ENCODE peak calls at places on chromosomes 16 and 17, in five cellular contexts. X is neural progenitor cell, A is cardiac fibroblast, I is mammary epithelial cell, B is esophagus squamous epithelium. E is an unnamed sample.
A peak's percentile ranks its signal among the peaks of the same experiment; 100 is the strongest.

GRCh38 chr17:7579839-7580630 is 597 bp downstream of the CD68 start:
- DNase-seq in B (no peak), I (no peak), X (no peak), A (no peak), E (no peak)

GRCh38 chr16:79651363-79651762 is 50.8 kb upstream of the MAF start:
- DNase-seq in X (no peak), I (peak; percentile 94), B (no peak), A (peak; percentile 75), E (peak; percentile 83)

GRCh38 chr16:55471448-55472097 is 7.4 kb upstream of the MMP2 start:
- DNase-seq in A (peak; percentile 89), B (no peak), X (no peak), I (peak; percentile 77), E (peak; percentile 86)

GRCh38 chr16:49019081-49019633 is 262.5 kb downstream of the CBLN1 start:
- DNase-seq in I (no peak), X (peak; percentile 67), A (no peak), B (no peak), E (peak; percentile 61)

GRCh38 chr17:60077672-60078519 is 825 bp downstream of the HEATR6 start:
- DNase-seq in A (peak; percentile 50), B (no peak), I (no peak), X (peak; percentile 10), E (peak; percentile 43)

GRCh38 chr16:1361685-1362360 is 10.1 kb downstream of the GNPTG start:
- DNase-seq in B (no peak), A (no peak), I (no peak), X (no peak), E (no peak)

GRCh38 chr17:6020376-6021010 is 49.7 kb upstream of the WSCD1 start:
- DNase-seq in B (no peak), I (no peak), X (no peak), A (no peak), E (no peak)

GRCh38 chr16:53899471-53899870 is 195.5 kb downstream of the FTO start:
- DNase-seq in A (peak; percentile 40), X (no peak), I (no peak), B (no peak), E (no peak)

GRCh38 chr17:3904486-3904885 is 11.6 kb upstream of the CAMKK1 start:
- DNase-seq in A (no peak), B (no peak), X (no peak), I (no peak), E (no peak)

GRCh38 chr16:14284930-14285541 is 213.9 kb downstream of the MRTFB start:
- DNase-seq in A (peak; percentile 82), B (no peak), I (no peak), X (peak; percentile 86), E (peak; percentile 79)

GRCh38 chr17:40097931-40098845 is 2.2 kb downstream of the NR1D1 start:
- DNase-seq in I (peak; percentile 81), B (no peak), X (no peak), A (peak; percentile 69), E (no peak)

GRCh38 chr17:6752068-6752909 is 3.6 kb upstream of the XAF1 start:
- DNase-seq in X (no peak), I (peak; percentile 96), A (peak; percentile 100), B (no peak), E (peak; percentile 98)

GRCh38 chr17:80191720-80192265 is 22.0 kb downstream of the CARD14 start:
- DNase-seq in A (no peak), X (no peak), B (no peak), I (no peak), E (no peak)

GRCh38 chr17:50014471-50015088 is 19.6 kb upstream of the DLX3 start:
- DNase-seq in B (no peak), X (no peak), A (no peak), I (no peak), E (no peak)

GRCh38 chr17:50868594-50868993 is 2.4 kb upstream of the TOB1 start:
- DNase-seq in I (no peak), B (no peak), X (no peak), A (no peak), E (no peak)

GRCh38 chr16:53744449-53744848 is 40.5 kb downstream of the FTO start:
- DNase-seq in I (no peak), B (no peak), A (no peak), X (no peak), E (no peak)

GRCh38 chr17:72706396-72706981 is 386.0 kb downstream of the SLC39A11 start:
- DNase-seq in X (peak; percentile 24), B (no peak), A (no peak), I (no peak), E (no peak)

GRCh38 chr17:7956208-7956965 is 24.4 kb downstream of the CNTROB start:
- DNase-seq in B (no peak), I (no peak), A (peak; percentile 28), X (no peak), E (no peak)

GRCh38 chr16:1426734-1427451 is 4.0 kb upstream of the PERCC1 start:
- DNase-seq in X (no peak), B (no peak), A (no peak), I (no peak), E (no peak)

GRCh38 chr16:70735141-70735979 is 49.5 kb upstream of the MTSS2 start:
- DNase-seq in A (peak; percentile 52), X (peak; percentile 53), I (no peak), B (no peak), E (peak; percentile 72)

GRCh38 chr17:39652635-39653315 is 12.4 kb upstream of the TCAP start:
- DNase-seq in I (no peak), A (no peak), B (no peak), X (peak; percentile 85), E (no peak)

GRCh38 chr17:17987901-17988300 is 15.2 kb downstream of the DRC3 start:
- DNase-seq in A (no peak), I (no peak), X (no peak), B (no peak), E (no peak)

GRCh38 chr16:67284699-67285646 is 5.6 kb downstream of the PLEKHG4 start:
- DNase-seq in A (peak; percentile 42), B (no peak), X (peak; percentile 82), I (peak; percentile 59), E (peak; percentile 32)

GRCh38 chr17:10724546-10725195 is 5.2 kb downstream of the TMEM220 start:
- DNase-seq in I (no peak), A (no peak), B (no peak), X (no peak), E (no peak)

GRCh38 chr17:9878791-9879525 is 26.1 kb downstream of the RCVRN start:
- DNase-seq in X (no peak), A (no peak), B (no peak), I (no peak), E (peak; percentile 69)

GRCh38 chr16:1152651-1153259 is at the start of gene CACNA1H:
- DNase-seq in I (no peak), X (peak; percentile 86), A (no peak), B (no peak), E (no peak)

GRCh38 chr17:64969046-64969501 is 49.8 kb upstream of the LRRC37A3 start:
- DNase-seq in A (no peak), I (no peak), X (no peak), B (no peak), E (no peak)
- H3K4me3 ChIP-seq in A (no peak overlapping the region), I (no peak overlapping the region), X (no peak overlapping the region), B (no peak overlapping the region), E (no peak overlapping the region)

DNA sequence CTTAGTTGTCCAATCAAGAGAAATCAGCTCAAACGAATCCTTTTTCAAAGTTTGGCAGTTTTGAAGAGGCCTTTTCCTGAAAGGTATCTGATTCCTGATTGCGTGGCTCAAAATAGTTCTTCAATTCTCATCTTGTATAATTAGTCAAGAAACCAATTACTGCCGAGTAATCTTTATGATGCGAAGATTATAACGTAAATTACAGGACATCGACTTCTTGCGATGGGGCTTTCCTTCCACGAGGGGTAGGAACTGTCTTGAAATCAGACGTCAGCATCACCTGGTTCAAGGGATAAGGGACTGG is 644 bp upstream of the ARL2BP start:
- DNase-seq in A (no peak), X (no peak), B (no peak), I (no peak), E (no peak)
- TF ChIP-seq CTCF in A (no peak), X (no peak), B (no peak), I (no peak), E (no peak)

GRCh38 chr17:45227631-45228120 is 6.0 kb downstream of the FMNL1 start:
- DNase-seq in B (no peak), A (no peak), X (no peak), I (no peak), E (no peak)

GRCh38 chr17:45225964-45226530 is 4.4 kb downstream of the FMNL1 start:
- DNase-seq in X (no peak), I (no peak), A (peak; percentile 22), B (peak; percentile 80), E (no peak)

GRCh38 chr17:45228121-45228941 is 6.6 kb downstream of the FMNL1 start:
- DNase-seq in I (no peak), X (no peak), B (no peak), A (no peak), E (no peak)

GRCh38 chr17:45226620-45227019 is 4.9 kb downstream of the FMNL1 start:
- DNase-seq in I (no peak), X (no peak), A (no peak), B (no peak), E (no peak)

GRCh38 chr17:45227101-45227591 is 5.5 kb downstream of the FMNL1 start:
- DNase-seq in I (no peak), B (no peak), A (peak; percentile 36), X (no peak), E (no peak)
- H3K4me3 ChIP-seq in I (no peak overlapping the region), B (no peak overlapping the region), A (no peak overlapping the region), X (no peak overlapping the region), E (no peak overlapping the region)

GRCh38 chr17:63497708-63498483 is 21.0 kb downstream of the ACE start:
- DNase-seq in A (no peak), B (no peak), X (peak; percentile 60), I (no peak), E (no peak)
- TF ChIP-seq CTCF in A (no peak), B (no peak), X (peak; percentile 44), I (peak; percentile 12), E (no peak)

DNA sequence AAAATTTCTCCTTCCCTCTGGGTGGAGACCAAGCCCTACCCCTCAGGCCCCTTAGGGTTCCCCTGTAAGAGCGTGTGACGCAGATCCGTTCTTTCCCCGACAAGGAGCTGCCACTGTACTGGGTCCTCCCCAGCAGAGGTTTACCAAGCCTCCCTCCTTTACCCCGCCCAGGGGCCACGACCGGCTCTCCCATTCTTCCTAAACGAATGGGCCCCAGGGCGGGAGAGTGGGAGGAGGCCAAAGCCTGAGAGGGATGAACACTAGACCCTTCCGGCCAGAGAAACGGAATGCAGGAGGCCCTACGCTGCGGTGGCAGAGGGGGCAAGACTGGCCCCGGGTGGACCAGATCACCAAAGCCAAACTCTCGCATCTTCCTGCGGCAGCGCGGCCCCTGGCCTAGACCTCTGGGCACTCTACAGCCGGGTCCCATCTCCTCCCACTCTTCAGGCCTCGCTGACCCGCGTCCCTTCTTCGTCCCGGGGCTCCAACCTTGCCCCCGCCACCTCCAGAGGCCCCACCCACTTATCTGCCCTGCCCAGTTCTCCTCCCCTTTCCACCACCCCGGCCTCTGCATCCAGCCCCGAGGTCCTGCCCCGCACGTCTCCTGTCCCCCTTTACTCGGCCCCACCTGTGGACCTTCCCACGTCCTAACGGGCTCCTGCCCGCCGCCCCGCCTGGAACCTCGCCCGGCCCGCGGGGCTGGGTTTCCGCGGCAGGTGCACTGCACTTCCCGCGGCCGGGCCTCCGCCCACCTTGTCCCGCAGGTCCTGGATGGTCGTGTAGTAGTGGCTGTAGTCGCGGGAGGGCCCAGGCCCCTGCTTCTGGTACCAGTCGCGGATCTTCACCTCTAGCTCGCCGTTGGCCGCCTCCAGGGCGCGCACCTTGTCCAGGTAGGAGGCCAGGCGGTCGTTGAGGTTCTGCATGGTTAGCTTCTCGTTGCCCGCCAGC is 758 bp downstream of the KRT19 start:
- DNase-seq in B (no peak), A (no peak), X (peak; percentile 64), I (no peak), E (no peak)
- H3K4me3 ChIP-seq in B (peak overlapping the region; percentile 46), A (peak overlapping the region; percentile 26), X (peak overlapping the region; percentile 88), I (no peak overlapping the region), E (peak overlapping the region; percentile 55)

E was measured in astrocyte of the spinal cord.